ENCODE peak calls at places on chromosome 17, in six cellular contexts. One of them, this sample, is unnamed.

GRCh38 chr17:44209786-44210341 is 9.6 kb downstream of the UBTF start:
- DNase-seq in cardiac muscle cell: no peak
- DNase-seq in psoas muscle: no peak
- DNase-seq in breast epithelium: no peak
- DNase-seq in lower leg skin: no peak
- DNase-seq in MCF 10A: no peak
- DNase-seq in this sample: no peak

GRCh38 chr17:63476857-63477470 is at the start of gene ACE:
- DNase-seq in MCF 10A: no peak
- DNase-seq in lower leg skin: no peak
- DNase-seq in cardiac muscle cell: peak
- DNase-seq in psoas muscle: peak
- DNase-seq in breast epithelium: no peak
- DNase-seq in this sample: no peak

GRCh38 chr17:45775148-45775547 is 9.0 kb upstream of the CRHR1 start:
- DNase-seq in lower leg skin: no peak
- DNase-seq in cardiac muscle cell: no peak
- DNase-seq in MCF 10A: no peak
- DNase-seq in breast epithelium: no peak
- DNase-seq in psoas muscle: no peak
- DNase-seq in this sample: no peak

GRCh38 chr17:6437956-6438355 is 3.0 kb upstream of the AIPL1 start:
- DNase-seq in breast epithelium: no peak
- DNase-seq in psoas muscle: no peak
- DNase-seq in lower leg skin: no peak
- DNase-seq in MCF 10A: no peak
- DNase-seq in cardiac muscle cell: no peak
- DNase-seq in this sample: no peak

GRCh38 chr17:40417258-40417608 is 463 bp downstream of the TOP2A start:
- DNase-seq in MCF 10A: no peak
- DNase-seq in cardiac muscle cell: no peak
- DNase-seq in psoas muscle: no peak
- DNase-seq in breast epithelium: no peak
- DNase-seq in lower leg skin: no peak
- DNase-seq in this sample: no peak

GRCh38 chr17:57406131-57406980 is 150.0 kb downstream of the MSI2 start:
- DNase-seq in lower leg skin: no peak
- DNase-seq in breast epithelium: no peak
- DNase-seq in MCF 10A: no peak
- DNase-seq in cardiac muscle cell: peak
- DNase-seq in psoas muscle: no peak
- DNase-seq in this sample: no peak

GRCh38 chr17:3295632-3296031 is 2.5 kb downstream of the OR3A1 start:
- DNase-seq in breast epithelium: no peak
- DNase-seq in psoas muscle: no peak
- DNase-seq in MCF 10A: no peak
- DNase-seq in lower leg skin: no peak
- DNase-seq in cardiac muscle cell: no peak
- DNase-seq in this sample: no peak

GRCh38 chr17:1252203-1252608 is 18.0 kb upstream of the BHLHA9 start:
- DNase-seq in lower leg skin: no peak
- DNase-seq in cardiac muscle cell: peak
- DNase-seq in psoas muscle: peak
- DNase-seq in breast epithelium: no peak
- DNase-seq in MCF 10A: no peak
- DNase-seq in this sample: no peak

GRCh38 chr17:83203073-83203471 is 123.7 kb downstream of the METRNL start:
- DNase-seq in psoas muscle: peak
- DNase-seq in breast epithelium: no peak
- DNase-seq in cardiac muscle cell: peak
- DNase-seq in MCF 10A: peak
- DNase-seq in lower leg skin: peak
- DNase-seq in this sample: peak

GRCh38 chr17:29933379-29933778 is 3.4 kb upstream of the SSH2 start:
- DNase-seq in MCF 10A: peak
- DNase-seq in breast epithelium: no peak
- DNase-seq in lower leg skin: no peak
- DNase-seq in psoas muscle: no peak
- DNase-seq in cardiac muscle cell: peak
- DNase-seq in this sample: no peak

GRCh38 chr17:83161298-83162034 is 82.1 kb downstream of the METRNL start:
- DNase-seq in cardiac muscle cell: peak
- DNase-seq in lower leg skin: peak
- DNase-seq in breast epithelium: peak
- DNase-seq in MCF 10A: no peak
- DNase-seq in psoas muscle: no peak
- DNase-seq in this sample: peak

GRCh38 chr17:876272-876671 is 94.1 kb downstream of the MRM3 start:
- DNase-seq in psoas muscle: no peak
- DNase-seq in MCF 10A: no peak
- DNase-seq in breast epithelium: no peak
- DNase-seq in cardiac muscle cell: no peak
- DNase-seq in lower leg skin: no peak
- DNase-seq in this sample: no peak

GRCh38 chr17:75587718-75588545 is at the start of gene MYO15B:
- DNase-seq in psoas muscle: peak
- DNase-seq in MCF 10A: no peak
- DNase-seq in lower leg skin: peak
- DNase-seq in cardiac muscle cell: peak
- DNase-seq in breast epithelium: no peak
- DNase-seq in this sample: no peak
- TF ChIP-seq CTCF in psoas muscle: peak
- TF ChIP-seq CTCF in MCF 10A: no peak
- TF ChIP-seq CTCF in lower leg skin: no peak
- TF ChIP-seq CTCF in cardiac muscle cell: peak
- TF ChIP-seq CTCF in breast epithelium: peak
- TF ChIP-seq CTCF in this sample: peak

GRCh38 chr17:66975614-66976378 is 11.3 kb downstream of the CACNG4 start:
- DNase-seq in cardiac muscle cell: no peak
- DNase-seq in MCF 10A: peak
- DNase-seq in psoas muscle: no peak
- DNase-seq in breast epithelium: no peak
- DNase-seq in lower leg skin: no peak
- DNase-seq in this sample: no peak
- TF ChIP-seq CTCF in cardiac muscle cell: peak
- TF ChIP-seq CTCF in MCF 10A: peak
- TF ChIP-seq CTCF in psoas muscle: peak
- TF ChIP-seq CTCF in breast epithelium: no peak
- TF ChIP-seq CTCF in lower leg skin: no peak
- TF ChIP-seq CTCF in this sample: no peak

DNA sequence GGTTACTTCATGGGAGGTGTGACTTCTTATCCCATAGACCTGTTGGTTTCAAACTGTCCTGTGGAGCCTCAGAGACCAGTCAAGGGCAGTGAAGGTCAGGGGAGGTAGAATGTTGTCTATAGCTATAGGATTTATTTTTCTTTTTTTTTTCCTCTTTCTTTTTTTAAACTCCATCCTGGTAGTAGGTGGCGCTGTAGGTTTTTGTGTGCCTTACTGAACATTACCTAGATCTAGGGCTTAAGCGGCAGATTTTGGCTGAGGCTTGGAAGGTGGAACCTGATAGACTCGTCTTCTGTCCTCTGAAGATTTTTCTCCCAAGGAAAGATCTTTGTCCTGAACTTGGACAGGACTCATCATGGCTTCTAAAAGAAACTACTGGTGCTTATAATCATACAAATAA is 8.2 kb upstream of the LASP1NB start:
- DNase-seq in psoas muscle: no peak
- DNase-seq in cardiac muscle cell: no peak
- DNase-seq in MCF 10A: no peak
- DNase-seq in breast epithelium: no peak
- DNase-seq in lower leg skin: no peak
- DNase-seq in this sample: no peak
- TF ChIP-seq CTCF in psoas muscle: no peak
- TF ChIP-seq CTCF in cardiac muscle cell: no peak
- TF ChIP-seq CTCF in MCF 10A: no peak
- TF ChIP-seq CTCF in breast epithelium: no peak
- TF ChIP-seq CTCF in lower leg skin: no peak
- TF ChIP-seq CTCF in this sample: no peak

GRCh38 chr17:27756467-27757371 is 43.6 kb downstream of the NOS2 start:
- DNase-seq in MCF 10A: peak
- DNase-seq in lower leg skin: peak
- DNase-seq in breast epithelium: peak
- DNase-seq in cardiac muscle cell: peak
- DNase-seq in psoas muscle: peak
- DNase-seq in this sample: peak
- TF ChIP-seq CTCF in MCF 10A: peak
- TF ChIP-seq CTCF in lower leg skin: no peak
- TF ChIP-seq CTCF in breast epithelium: peak
- TF ChIP-seq CTCF in cardiac muscle cell: peak
- TF ChIP-seq CTCF in psoas muscle: peak
- TF ChIP-seq CTCF in this sample: peak

GRCh38 chr17:49997256-49997735 is 2.3 kb upstream of the DLX3 start:
- DNase-seq in lower leg skin: no peak
- DNase-seq in MCF 10A: peak
- DNase-seq in breast epithelium: no peak
- DNase-seq in cardiac muscle cell: no peak
- DNase-seq in psoas muscle: no peak
- DNase-seq in this sample: no peak
- TF ChIP-seq CTCF in lower leg skin: no peak
- TF ChIP-seq CTCF in MCF 10A: no peak
- TF ChIP-seq CTCF in breast epithelium: no peak
- TF ChIP-seq CTCF in cardiac muscle cell: no peak
- TF ChIP-seq CTCF in psoas muscle: no peak
- TF ChIP-seq CTCF in this sample: no peak

This sample was measured in AG09319.